ENCODE peak calls at places on chromosome 16, in ten cellular contexts. O is stimulated activated CD4-positive, alpha-beta T cell treated with anti-CD3 and anti-CD28 coated beads, Interleukin-1b, Interleukin-23, amount 100 ng/mL, for 48 hours; F is central memory CD4-positive, alpha-beta T cell; G is EH; L is CD8-positive, alpha-beta memory T cell; C is NCI-H1092; N is lung; K is activated T-cell treated with anti-CD3 and anti-CD28 coated beads, Interleukin-2, amount 50 U/mL, for 48 hours; D is 8988T; U is KG1. I is an unnamed sample.

GRCh38 chr16:80006175-80006895 is 405.8 kb upstream of the MAF start:
- DNase-seq in O (no peak), F (no peak), G (no peak), L (no peak), C (no peak), N (no peak), K (no peak), D (no peak), U (no peak), I (no peak)

GRCh38 chr16:12288537-12289174 is 312.1 kb downstream of the SNX29 start:
- DNase-seq in O (no peak), F (no peak), G (no peak), L (no peak), C (no peak), N (no peak), K (no peak), D (no peak), U (no peak), I (no peak)

GRCh38 chr16:21260870-21261791 is 17.0 kb downstream of the CRYM start:
- DNase-seq in O (no peak), F (no peak), G (peak), L (no peak), C (no peak), N (no peak), K (no peak), D (no peak), U (no peak), I (no peak)

GRCh38 chr16:87161822-87162676 is 155.1 kb downstream of the C16orf95 start:
- DNase-seq in O (peak), F (no peak), G (no peak), L (no peak), C (no peak), N (no peak), K (peak), D (no peak), U (no peak), I (no peak)

GRCh38 chr16:55508941-55509920 is at the start of gene LPCAT2:
- DNase-seq in O (peak), F (no peak), G (peak), L (no peak), C (peak), N (peak), K (peak), D (peak), U (peak), I (peak)

GRCh38 chr16:17474037-17474436 is 3.3 kb upstream of the XYLT1 start:
- DNase-seq in O (no peak), F (no peak), G (peak), L (no peak), C (no peak), N (no peak), K (peak), D (no peak), U (peak), I (no peak)

GRCh38 chr16:50152807-50153647 is at the start of gene TENT4B:
- DNase-seq in O (peak), F (peak), G (peak), L (peak), C (peak), N (peak), K (peak), D (peak), U (peak), I (peak)

GRCh38 chr16:69772560-69773254 is 10.6 kb downstream of the WWP2 start:
- DNase-seq in O (peak), F (no peak), G (peak), L (no peak), C (no peak), N (no peak), K (peak), D (no peak), U (no peak), I (no peak)

GRCh38 chr16:86631441-86631840 is 53.1 kb downstream of the FOXL1 start:
- DNase-seq in O (no peak), F (no peak), G (peak), L (no peak), C (no peak), N (no peak), K (no peak), D (no peak), U (no peak), I (no peak)

GRCh38 chr16:31269541-31269940 is 9.8 kb downstream of the ITGAM start:
- DNase-seq in O (no peak), F (no peak), G (no peak), L (no peak), C (no peak), N (no peak), K (no peak), D (no peak), U (no peak), I (no peak)

GRCh38 chr16:29743827-29744531 is 1.8 kb downstream of the C16orf54 start:
- DNase-seq in O (peak), F (peak), G (no peak), L (peak), C (no peak), N (no peak), K (peak), D (no peak), U (no peak), I (no peak)

GRCh38 chr16:10895053-10895946 is 18.3 kb downstream of the CIITA start:
- DNase-seq in O (no peak), F (no peak), G (peak), L (peak), C (no peak), N (no peak), K (peak), D (no peak), U (no peak), I (no peak)

GRCh38 chr16:24255446-24256352 is at the start of gene CACNG3:
- DNase-seq in O (peak), F (peak), G (peak), L (peak), C (no peak), N (no peak), K (peak), D (no peak), U (peak), I (no peak)

GRCh38 chr16:57984443-57985203 is 13.7 kb upstream of the CNGB1 start:
- DNase-seq in O (peak), F (peak), G (peak), L (peak), C (no peak), N (peak), K (peak), D (no peak), U (no peak), I (no peak)

GRCh38 chr16:1825864-1826690 is 548 bp downstream of the HAGH start:
- DNase-seq in O (peak), F (peak), G (peak), L (peak), C (peak), N (no peak), K (peak), D (peak), U (peak), I (no peak)

GRCh38 chr16:57734308-57734924 is 1.2 kb upstream of the KATNB1 start:
- DNase-seq in O (no peak), F (no peak), G (no peak), L (no peak), C (no peak), N (no peak), K (peak), D (no peak), U (no peak), I (no peak)

GRCh38 chr16:3640632-3641501 is 13.6 kb upstream of the DNASE1 start:
- DNase-seq in O (no peak), F (no peak), G (no peak), L (no peak), C (no peak), N (no peak), K (no peak), D (no peak), U (no peak), I (no peak)

GRCh38 chr16:65388592-65388991 is 266.7 kb upstream of the CDH11 start:
- DNase-seq in O (no peak), F (no peak), G (peak), L (no peak), C (no peak), N (no peak), K (no peak), D (no peak), U (no peak), I (no peak)

GRCh38 chr16:21116148-21116693 is 34.4 kb downstream of the DNAH3 start:
- DNase-seq in O (peak), F (no peak), G (peak), L (no peak), C (no peak), N (no peak), K (peak), D (no peak), U (peak), I (no peak)

GRCh38 chr16:54266363-54266955 is 20.1 kb downstream of the IRX3 start:
- DNase-seq in O (no peak), F (no peak), G (peak), L (no peak), C (no peak), N (no peak), K (no peak), D (no peak), U (no peak), I (no peak)

GRCh38 chr16:81397879-81398516 is 46.6 kb upstream of the CMIP start:
- DNase-seq in O (no peak), F (no peak), G (no peak), L (no peak), C (no peak), N (no peak), K (no peak), D (no peak), U (no peak), I (no peak)

GRCh38 chr16:56872863-56873391 is 7.9 kb downstream of the SLC12A3 start:
- DNase-seq in O (no peak), F (no peak), G (peak), L (no peak), C (no peak), N (no peak), K (no peak), D (no peak), U (no peak), I (no peak)

GRCh38 chr16:12484426-12484825 is 319.3 kb downstream of the CPPED1 start:
- DNase-seq in O (no peak), F (no peak), G (no peak), L (no peak), C (no peak), N (no peak), K (no peak), D (no peak), U (no peak), I (no peak)

GRCh38 chr16:60979119-60979518 is 1057.1 kb downstream of the CDH8 start:
- DNase-seq in O (no peak), F (no peak), G (no peak), L (no peak), C (no peak), N (no peak), K (no peak), D (no peak), U (no peak), I (no peak)

GRCh38 chr16:81703177-81704155 is 75.6 kb upstream of the PLCG2 start:
- DNase-seq in O (no peak), F (no peak), G (peak), L (peak), C (no peak), N (no peak), K (no peak), D (no peak), U (no peak), I (no peak)